ENCODE peak calls at places on chromosome 17, in four cellular contexts. R, P, L and J are unnamed samples.

GRCh38 chr17:64084940-64085649 is 44.8 kb downstream of the ERN1 start:
- DNase-seq in R (no peak), P (no peak), L (peak; percentile 46), J (no peak)

GRCh38 chr17:77846531-77847085 is 111.9 kb upstream of the TNRC6C start:
- DNase-seq in R (no peak), P (no peak), L (no peak), J (no peak)

GRCh38 chr17:43669971-43670644 is 8.4 kb upstream of the MEOX1 start:
- DNase-seq in R (no peak), P (no peak), L (no peak), J (peak; percentile 31)

GRCh38 chr17:82645516-82645915 is 2.7 kb downstream of the WDR45B start:
- DNase-seq in R (no peak), P (no peak), L (no peak), J (no peak)

GRCh38 chr17:74474043-74474792 is 7.8 kb downstream of the CD300A start:
- DNase-seq in R (peak; percentile 17), P (no peak), L (no peak), J (no peak)

GRCh38 chr17:28735242-28735722 is 6.7 kb downstream of the NEK8 start:
- DNase-seq in R (no peak), P (no peak), L (peak; percentile 95), J (no peak)

GRCh38 chr17:69326302-69327059 is 452 bp downstream of the ABCA5 start:
- DNase-seq in R (no peak), P (no peak), L (peak; percentile 1), J (no peak)

GRCh38 chr17:69608114-69608513 is 193.6 kb downstream of the MAP2K6 start:
- DNase-seq in R (no peak), P (no peak), L (no peak), J (no peak)

GRCh38 chr17:37816951-37817350 is 72.1 kb upstream of the HNF1B start:
- DNase-seq in R (no peak), P (no peak), L (no peak), J (no peak)

GRCh38 chr17:34639706-34640425 is 60.5 kb downstream of the TMEM132E start:
- DNase-seq in R (no peak), P (no peak), L (no peak), J (no peak)
- TF ChIP-seq TEAD4 in R (no peak), P (no peak), L (no peak), J (no peak)

GRCh38 chr17:41678907-41679739 is 9.6 kb upstream of the EIF1 start:
- DNase-seq in R (no peak), P (no peak), L (peak; percentile 97), J (no peak)
- TF ChIP-seq TEAD4 in R (no peak), P (no peak), L (peak; percentile 86), J (no peak)

GRCh38 chr17:7217113-7217987 is 2.3 kb downstream of the DLG4 start:
- DNase-seq in R (peak; percentile 82), P (no peak), L (peak; percentile 77), J (no peak)
- TF ChIP-seq TEAD4 in R (no peak), P (no peak), L (no peak), J (no peak)

DNA sequence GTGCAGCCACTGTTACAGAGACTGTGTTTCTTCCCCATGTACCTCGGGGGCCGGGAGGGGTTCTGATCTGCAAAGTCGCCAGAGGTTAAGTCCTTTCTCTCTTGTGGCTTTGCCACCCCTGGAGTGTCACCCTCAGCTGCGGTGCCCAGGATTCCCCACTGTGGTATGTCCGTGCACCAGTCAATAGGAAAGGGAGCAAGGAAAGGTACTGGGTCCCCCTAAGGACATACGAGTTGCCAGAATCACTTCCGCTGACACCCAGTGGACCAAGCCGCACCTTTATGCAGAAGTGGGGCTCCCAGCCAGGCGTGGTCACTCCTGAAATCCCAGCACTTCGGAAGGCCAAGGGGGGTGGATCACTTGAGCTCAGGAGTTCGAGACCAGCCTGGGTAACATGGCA is 2.3 kb downstream of the GAA start:
- DNase-seq in R (no peak), P (no peak), L (no peak), J (no peak)
- TF ChIP-seq TEAD4 in R (no peak), P (no peak), L (no peak), J (no peak)